ENCODE peak calls at places on chromosomes 3 and 15, in six cellular contexts. X is transverse colon; E is cardiac muscle cell; F is naive thymus-derived CD4-positive, alpha-beta T cell; Z is heart right ventricle; W is prostate gland. H is an unnamed sample. For H3K4me1, the result is how much of the 10 kb centered on the place peaks cover.

GRCh38 chr15:40982855-40983254 is 29.6 kb downstream of the CHAC1 start:
- DNase-seq in X (no peak), E (no peak), F (no peak), Z (peak), W (no peak), H (no peak)

GRCh38 chr15:74752486-74753395 is 4.1 kb downstream of the CYP1A2 start:
- DNase-seq in X (no peak), E (no peak), F (no peak), Z (no peak), W (no peak), H (no peak)

GRCh38 chr3:102089904-102090492 is 240.7 kb downstream of the NFKBIZ start:
- DNase-seq in X (peak), E (no peak), F (no peak), Z (no peak), W (peak), H (no peak)

GRCh38 chr3:172201136-172201989 is 162.0 kb downstream of the FNDC3B start:
- DNase-seq in X (peak), E (no peak), F (no peak), Z (peak), W (peak), H (peak)

GRCh38 chr3:186268616-186269448 is 93.2 kb downstream of the DGKG start:
- DNase-seq in X (no peak), E (no peak), F (no peak), Z (no peak), W (no peak), H (no peak)

GRCh38 chr3:33901862-33902563 is 103.6 kb downstream of the PDCD6IP start:
- DNase-seq in X (no peak), E (no peak), F (no peak), Z (no peak), W (no peak), H (no peak)

GRCh38 chr15:39672666-39673065 is 91.8 kb downstream of the THBS1 start:
- DNase-seq in X (no peak), E (no peak), F (no peak), Z (no peak), W (no peak), H (no peak)

GRCh38 chr15:71697236-71697635 is 113.1 kb upstream of the NR2E3 start:
- DNase-seq in X (no peak), E (no peak), F (no peak), Z (no peak), W (no peak), H (no peak)

GRCh38 chr3:156323466-156323865 is 203.1 kb downstream of the KCNAB1 start:
- DNase-seq in X (no peak), E (no peak), F (no peak), Z (no peak), W (no peak), H (no peak)

DNA sequence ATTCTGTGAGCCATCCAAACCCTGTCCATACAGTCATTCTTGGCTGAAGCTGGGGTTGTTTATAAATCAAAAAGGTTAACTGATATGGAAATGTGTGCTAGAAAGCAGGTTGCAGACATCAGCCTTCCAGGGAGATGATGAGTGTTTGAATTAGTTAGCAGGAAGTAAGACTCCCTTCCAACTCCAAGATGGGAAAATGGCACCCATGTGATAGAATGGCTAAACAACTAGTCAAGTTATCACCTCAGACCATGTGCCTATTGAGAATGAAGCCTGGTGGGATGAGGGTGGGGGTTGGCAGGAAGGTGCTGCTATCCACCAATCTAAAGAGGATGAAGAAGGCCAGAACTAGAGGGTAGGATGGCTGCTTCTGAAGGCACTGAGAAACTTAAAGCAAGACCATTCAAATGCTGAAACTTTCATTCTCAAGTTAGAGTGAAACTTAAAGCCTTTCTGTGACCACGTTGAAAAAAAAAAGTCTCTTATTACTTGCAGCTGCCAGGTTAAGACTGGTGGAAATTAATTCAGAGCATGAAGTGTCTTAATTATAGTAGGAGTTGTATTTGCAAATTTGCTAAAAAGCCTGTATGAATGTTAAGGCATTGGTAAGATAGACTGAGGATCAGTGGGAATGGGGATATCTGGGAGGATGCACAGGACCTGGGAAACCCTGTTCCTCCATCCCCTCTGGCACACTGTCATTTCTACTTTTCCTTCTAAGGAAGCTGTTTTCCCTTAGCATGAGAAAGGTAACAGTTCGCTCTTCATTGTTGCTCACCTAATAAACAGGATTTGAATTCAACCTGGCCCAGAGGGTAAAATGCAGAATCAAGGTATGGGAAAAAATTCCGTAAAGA is 36.8 kb downstream of the CCR3 start:
- DNase-seq in X (no peak), E (no peak), F (no peak), Z (no peak), W (no peak), H (no peak)
- H3K4me1 ChIP-seq in X (under half), E (under half), F (under half), Z (under half), W (under half), H (under half)

DNA sequence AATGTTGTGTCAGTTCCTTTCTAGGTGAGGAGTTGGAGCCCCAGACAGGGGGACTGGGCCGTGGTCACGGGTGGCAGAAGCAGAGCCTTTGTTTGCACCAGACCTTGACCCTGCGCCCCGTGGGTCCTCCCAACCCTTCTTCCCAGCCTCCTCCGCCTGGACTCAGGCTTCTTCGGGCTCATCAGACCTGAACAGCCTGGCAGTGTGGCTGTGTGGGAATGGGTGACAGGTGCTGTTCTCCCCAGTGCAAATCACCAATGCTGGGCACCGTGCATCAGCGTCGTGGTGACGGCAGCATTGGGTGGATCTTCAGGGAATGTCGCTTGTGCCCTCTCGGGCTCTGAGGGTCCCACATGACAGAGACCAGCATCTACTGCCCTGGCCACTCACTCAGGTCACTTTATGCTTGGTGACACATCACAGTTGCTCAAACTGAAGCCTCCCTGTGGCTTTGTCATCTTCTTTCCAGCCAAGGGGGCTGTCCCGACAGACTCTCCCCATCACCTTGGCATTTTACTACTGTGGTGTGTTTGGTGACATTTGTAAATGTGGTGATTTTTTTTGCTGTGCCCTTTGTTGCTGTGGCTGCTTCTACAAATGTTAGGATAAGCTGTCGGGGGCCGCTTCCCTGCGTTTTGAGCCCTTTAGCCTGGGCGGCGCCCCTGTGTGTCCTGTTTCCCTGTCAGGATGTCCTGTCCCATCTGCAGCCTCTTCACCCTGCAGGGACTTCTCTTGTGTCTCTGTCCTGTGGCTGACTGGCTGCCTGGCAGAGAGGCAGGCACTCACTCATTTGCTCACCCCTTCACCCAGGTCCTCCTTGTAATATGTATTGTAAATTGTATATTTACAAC is 14.5 kb downstream of the APBA2 start:
- DNase-seq in X (no peak), E (no peak), F (no peak), Z (no peak), W (no peak), H (no peak)
- H3K4me1 ChIP-seq in X (under half), E (under half), F (under half), Z (under half), W (under half), H (under half)

GRCh38 chr3:52894756-52895155 is 2.6 kb downstream of the STIMATE start:
- DNase-seq in X (no peak), E (no peak), F (no peak), Z (no peak), W (no peak), H (no peak)
- H3K4me1 ChIP-seq in X (under half), E (under half), F (under half), Z (under half), W (under half), H (half or more)

DNA sequence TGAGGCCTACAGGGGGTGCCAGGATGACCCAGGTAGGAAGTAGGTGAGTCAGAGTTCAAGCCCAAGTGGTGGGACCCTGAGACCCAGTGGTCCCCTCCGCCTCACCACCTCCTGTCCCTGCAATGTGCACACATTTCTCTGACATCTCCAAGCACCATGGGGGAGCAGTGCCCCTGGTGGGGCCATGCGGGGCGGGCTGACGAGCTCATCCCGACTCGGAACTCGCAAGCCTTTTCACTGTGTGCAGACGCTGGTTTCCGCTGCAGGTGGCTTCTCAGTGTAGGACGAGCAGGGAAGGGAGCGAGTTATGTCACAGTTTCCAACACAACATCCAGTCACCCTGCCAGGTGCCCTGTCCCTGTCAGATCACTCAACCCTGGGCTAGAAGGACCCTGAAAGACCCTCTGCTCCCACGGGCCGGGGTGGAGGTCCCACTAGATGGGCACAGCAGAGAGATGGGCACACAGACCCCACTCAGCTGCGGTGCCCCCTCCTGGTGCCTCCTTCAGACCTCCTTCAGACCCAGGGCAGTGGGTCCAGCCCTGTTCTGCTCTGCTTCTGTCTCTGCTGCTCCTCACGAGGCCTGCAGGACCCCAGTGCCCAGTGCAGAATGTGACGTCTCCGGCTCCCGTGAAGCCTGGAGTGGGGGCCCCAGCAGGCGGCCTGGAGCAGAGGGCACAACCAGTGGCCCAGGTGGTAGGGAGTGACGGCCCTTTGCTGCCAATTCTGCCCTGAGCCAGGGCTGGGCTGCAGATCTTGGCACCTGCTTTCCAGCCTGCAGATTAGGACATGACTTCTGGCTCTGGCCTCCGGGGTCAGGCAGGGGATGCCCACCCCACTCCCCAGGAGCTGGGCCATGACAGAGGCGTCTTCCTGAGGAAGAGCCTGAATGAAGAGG is 102.0 kb upstream of the RPL32 start:
- DNase-seq in X (no peak), E (no peak), F (no peak), Z (peak), W (no peak), H (no peak)
- H3K4me1 ChIP-seq in X (under half), E (under half), F (under half), Z (half or more), W (under half), H (under half)